ENCODE peak calls at places on chromosomes 11 and 22, in six cellular contexts. C is H1, B is stomach, G is K562, N is A549, O is upper lobe of left lung. M is an unnamed sample. For H3K4me1, the result is how much of the 10 kb centered on the place peaks cover.

GRCh38 chr22:48843640-48844039 is 984.0 kb downstream of the BRD1 start:
- DNase-seq in C (peak), B (no peak), G (no peak), N (no peak), O (no peak), M (no peak)

GRCh38 chr11:108253176-108253575 is 30.3 kb downstream of the ATM start:
- DNase-seq in C (no peak), B (no peak), G (no peak), N (no peak), O (no peak), M (no peak)

GRCh38 chr11:116791002-116791812 is 472 bp downstream of the APOA5 start:
- DNase-seq in C (peak), B (peak), G (peak), N (peak), O (peak), M (peak)

GRCh38 chr11:130049260-130049659 is 20.4 kb upstream of the APLP2 start:
- DNase-seq in C (no peak), B (no peak), G (no peak), N (no peak), O (no peak), M (no peak)

GRCh38 chr11:108286369-108286768 is 63.5 kb downstream of the ATM start:
- DNase-seq in C (no peak), B (no peak), G (peak), N (no peak), O (no peak), M (no peak)

GRCh38 chr22:19292262-19293230 is 1.0 kb upstream of the CLTCL1 start:
- DNase-seq in C (no peak), B (no peak), G (peak), N (no peak), O (peak), M (peak)

GRCh38 chr11:7577226-7577882 is 63.6 kb downstream of the PPFIBP2 start:
- DNase-seq in C (no peak), B (peak), G (no peak), N (no peak), O (peak), M (peak)

GRCh38 chr11:30285416-30286121 is 37.3 kb upstream of the ARL14EP start:
- DNase-seq in C (no peak), B (no peak), G (no peak), N (no peak), O (no peak), M (no peak)

GRCh38 chr11:1731451-1732059 is 18.8 kb downstream of the IFITM10 start:
- DNase-seq in C (no peak), B (no peak), G (no peak), N (no peak), O (no peak), M (no peak)

GRCh38 chr22:49628351-49629023 is 199.2 kb downstream of the BRD1 start:
- DNase-seq in C (no peak), B (no peak), G (no peak), N (no peak), O (no peak), M (no peak)

GRCh38 chr11:76048763-76049162 is 157.5 kb downstream of the WNT11 start:
- DNase-seq in C (no peak), B (no peak), G (no peak), N (no peak), O (no peak), M (no peak)

GRCh38 chr11:45178890-45179663 is 32.6 kb downstream of the PRDM11 start:
- DNase-seq in C (no peak), B (no peak), G (no peak), N (no peak), O (no peak), M (no peak)

GRCh38 chr11:85951049-85951405 is 95.8 kb downstream of the CCDC83 start:
- DNase-seq in C (no peak), B (no peak), G (no peak), N (no peak), O (no peak), M (no peak)

GRCh38 chr22:49638788-49639187 is 188.9 kb downstream of the BRD1 start:
- DNase-seq in C (no peak), B (no peak), G (no peak), N (no peak), O (no peak), M (no peak)

GRCh38 chr11:95849087-95849825 is 59.0 kb downstream of the CEP57 start:
- DNase-seq in C (peak), B (peak), G (peak), N (peak), O (peak), M (peak)

GRCh38 chr11:128210148-128210940 is 377.0 kb downstream of the ETS1 start:
- DNase-seq in C (no peak), B (no peak), G (no peak), N (peak), O (peak), M (peak)

GRCh38 chr11:17528906-17529813 is 15.1 kb downstream of the USH1C start:
- DNase-seq in C (no peak), B (no peak), G (no peak), N (no peak), O (no peak), M (no peak)

GRCh38 chr22:47055461-47055860 is 293.0 kb downstream of the TBC1D22A start:
- DNase-seq in C (no peak), B (no peak), G (no peak), N (no peak), O (no peak), M (no peak)

GRCh38 chr11:99632969-99633368 is 612.2 kb downstream of the CNTN5 start:
- DNase-seq in C (no peak), B (no peak), G (no peak), N (no peak), O (no peak), M (no peak)

GRCh38 chr11:86938900-86939880 is 16.0 kb downstream of the FZD4 start:
- DNase-seq in C (no peak), B (no peak), G (peak), N (peak), O (no peak), M (no peak)

GRCh38 chr22:35219012-35219411 is 38.3 kb upstream of the HMGXB4 start:
- DNase-seq in C (no peak), B (no peak), G (peak), N (peak), O (no peak), M (no peak)

GRCh38 chr11:86069408-86070086 is 663 bp upstream of the PICALM start:
- DNase-seq in C (no peak), B (no peak), G (peak), N (peak), O (peak), M (peak)

GRCh38 chr11:47850337-47850736 is 2.2 kb upstream of the NUP160 start:
- DNase-seq in C (no peak), B (no peak), G (no peak), N (no peak), O (no peak), M (no peak)

GRCh38 chr11:31865606-31866300 is 54.6 kb upstream of the PAX6 start:
- DNase-seq in C (peak), B (no peak), G (no peak), N (no peak), O (no peak), M (no peak)

GRCh38 chr11:18594999-18595749 is 4.4 kb upstream of the MISFA start:
- DNase-seq in C (no peak), B (no peak), G (no peak), N (no peak), O (no peak), M (no peak)

GRCh38 chr11:47342854-47343253 is 9.6 kb downstream of the MYBPC3 start:
- DNase-seq in C (no peak), B (no peak), G (no peak), N (no peak), O (no peak), M (no peak)

GRCh38 chr22:43795320-43795719 is 16.8 kb downstream of the EFCAB6 start:
- DNase-seq in C (no peak), B (no peak), G (no peak), N (no peak), O (no peak), M (no peak)

GRCh38 chr11:34327804-34328631 is 29.8 kb downstream of the ABTB2 start:
- DNase-seq in C (no peak), B (no peak), G (no peak), N (no peak), O (no peak), M (no peak)

GRCh38 chr11:12890476-12890875 is 118.6 kb upstream of the RASSF10 start:
- DNase-seq in C (no peak), B (no peak), G (no peak), N (no peak), O (no peak), M (no peak)

GRCh38 chr11:113603277-113604059 is 102.6 kb downstream of the TMPRSS5 start:
- DNase-seq in C (no peak), B (no peak), G (no peak), N (no peak), O (no peak), M (no peak)

GRCh38 chr11:11519184-11519583 is 102.6 kb downstream of the GALNT18 start:
- DNase-seq in C (no peak), B (no peak), G (peak), N (no peak), O (no peak), M (no peak)

GRCh38 chr11:63362196-63362829 is 7.3 kb upstream of the SLC22A9 start:
- DNase-seq in C (no peak), B (no peak), G (no peak), N (no peak), O (no peak), M (no peak)

DNA sequence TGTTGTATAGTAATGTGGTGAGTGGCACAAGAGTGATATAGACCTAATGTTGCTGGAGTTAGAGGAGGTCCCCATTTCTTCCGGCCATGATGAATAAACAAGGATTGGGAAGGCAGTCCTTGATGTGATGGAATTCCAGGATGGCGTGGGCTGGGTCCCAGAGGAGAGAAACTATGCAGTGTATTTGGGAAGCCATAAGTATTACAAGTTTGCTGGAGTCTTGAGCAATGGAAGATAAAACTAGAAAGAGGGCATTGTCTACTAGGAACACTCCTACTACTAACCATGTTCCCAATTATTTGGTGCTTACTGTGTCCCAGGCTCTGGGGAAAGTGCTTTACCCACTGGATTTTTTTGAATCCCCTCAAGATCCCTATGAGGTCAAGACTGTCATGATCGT is 20.0 kb downstream of the LDLRAD3 start:
- DNase-seq in C (no peak), B (no peak), G (no peak), N (no peak), O (no peak), M (no peak)
- H3K4me1 ChIP-seq in C (under half), B (under half), G (under half), N (under half), O (under half), M (under half)

DNA sequence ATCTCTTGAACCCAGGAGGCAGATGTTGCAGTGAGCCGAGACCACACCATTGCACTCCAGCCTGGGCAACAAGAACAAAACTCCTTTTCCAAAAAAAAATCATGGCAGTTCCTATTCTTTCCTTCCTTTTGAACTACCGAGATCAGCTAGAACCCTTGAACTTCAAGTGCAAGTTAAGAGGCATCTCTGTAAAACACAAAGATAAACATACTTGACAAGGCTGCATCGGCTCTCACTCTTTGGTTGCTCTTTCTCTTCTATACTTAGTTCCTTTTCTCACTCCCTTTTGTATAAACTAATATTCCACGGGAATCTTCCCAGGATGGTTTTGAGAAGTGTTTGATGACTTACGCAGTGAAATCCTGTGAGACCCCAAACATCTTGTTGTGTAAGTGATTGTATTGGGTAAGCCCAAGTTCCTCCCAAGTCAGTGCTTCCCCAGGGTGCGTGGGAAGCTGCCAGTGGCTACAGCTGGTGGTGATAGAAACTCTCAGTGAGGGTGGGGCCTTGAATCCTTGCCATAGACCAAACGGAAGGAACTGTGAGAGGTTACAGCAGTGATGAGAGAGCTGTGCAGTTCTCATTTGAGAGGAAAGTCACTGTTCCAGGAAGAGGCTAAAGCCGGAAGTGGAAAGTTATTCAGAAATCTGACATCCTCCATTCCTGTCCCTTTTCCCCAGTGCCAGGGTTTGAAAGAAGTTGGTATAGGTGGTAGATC is 24.1 kb upstream of the CDC42EP2 start:
- DNase-seq in C (no peak), B (peak), G (peak), N (no peak), O (peak), M (peak)
- TF ChIP-seq EP300 in C (no peak), B (peak), G (no peak), N (no peak), O (peak), M (no peak)

DNA sequence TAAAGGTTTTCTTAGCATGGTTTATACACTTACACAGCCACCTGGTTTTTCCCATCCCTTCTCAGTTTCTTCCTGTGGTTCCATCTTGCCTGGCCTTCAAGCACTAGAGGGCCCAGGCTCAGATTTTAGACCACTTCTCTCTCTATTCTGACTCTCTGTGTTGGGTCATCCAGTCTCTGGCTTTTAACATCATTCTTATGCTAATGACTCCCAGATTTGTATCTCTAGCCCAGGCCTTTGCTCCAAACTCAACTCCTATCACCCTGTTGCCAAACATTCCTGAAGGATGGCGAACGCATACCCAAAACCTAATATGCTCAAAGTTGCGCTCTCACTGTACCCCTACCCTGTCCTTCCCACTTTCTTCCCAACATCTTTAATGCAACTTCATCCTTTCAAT is 135.1 kb downstream of the SPATA19 start:
- DNase-seq in C (peak), B (no peak), G (no peak), N (no peak), O (no peak), M (no peak)
- TF ChIP-seq POLR2A in C (no peak), B (no peak), G (no peak), N (no peak), O (no peak), M (no peak)

GRCh38 chr11:69450064-69450856 is 31.2 kb upstream of the LINC01488 start:
- DNase-seq in C (no peak), B (no peak), G (no peak), N (no peak), O (no peak), M (no peak)

GRCh38 chr11:69447786-69448185 is 33.7 kb upstream of the LINC01488 start:
- DNase-seq in C (no peak), B (peak), G (no peak), N (no peak), O (peak), M (no peak)

GRCh38 chr11:69450857-69451220 is 30.6 kb upstream of the LINC01488 start:
- DNase-seq in C (no peak), B (no peak), G (no peak), N (no peak), O (no peak), M (no peak)

GRCh38 chr11:69448471-69449284 is 32.8 kb upstream of the LINC01488 start:
- DNase-seq in C (no peak), B (no peak), G (peak), N (no peak), O (no peak), M (no peak)

DNA sequence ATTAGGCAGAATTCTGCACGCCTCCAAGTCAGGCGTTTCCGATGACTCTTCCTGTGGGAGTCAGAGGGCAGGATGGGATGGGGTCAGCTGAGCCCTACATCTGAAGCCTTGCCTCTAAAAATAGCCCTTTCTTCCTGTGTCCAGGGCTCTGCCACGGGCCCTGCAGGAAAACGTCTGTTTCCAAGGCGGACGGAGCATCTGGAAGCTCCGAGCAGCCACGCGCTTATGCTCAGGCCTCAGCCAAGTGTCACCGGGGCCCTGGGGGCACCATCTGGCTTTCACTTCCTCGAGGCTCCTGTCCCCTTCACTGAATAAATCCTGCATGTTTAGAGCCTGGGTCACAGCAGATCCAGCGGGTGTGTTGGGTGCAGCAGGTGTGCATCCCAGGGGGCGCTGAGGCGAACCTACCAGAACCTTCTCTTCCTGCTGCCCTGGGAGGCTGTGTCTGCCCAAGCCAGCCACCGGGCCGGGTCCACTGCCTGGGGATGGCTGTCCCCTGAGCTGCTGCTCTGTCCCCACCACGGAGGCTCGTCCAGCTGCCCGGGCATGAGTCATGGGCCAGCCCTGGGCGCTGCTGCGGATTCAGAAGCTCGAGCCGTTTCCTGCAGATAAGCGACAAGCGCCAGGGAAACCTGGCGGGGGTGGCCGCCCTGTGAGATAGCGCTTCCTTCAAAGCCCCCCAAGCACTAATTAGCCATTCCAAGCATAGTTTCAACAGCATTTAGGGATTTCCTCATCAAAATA is 32.0 kb upstream of the LINC01488 start:
- DNase-seq in C (no peak), B (peak), G (peak), N (no peak), O (peak), M (no peak)
- H3K4me1 ChIP-seq in C (under half), B (under half), G (under half), N (under half), O (under half), M (under half)

DNA sequence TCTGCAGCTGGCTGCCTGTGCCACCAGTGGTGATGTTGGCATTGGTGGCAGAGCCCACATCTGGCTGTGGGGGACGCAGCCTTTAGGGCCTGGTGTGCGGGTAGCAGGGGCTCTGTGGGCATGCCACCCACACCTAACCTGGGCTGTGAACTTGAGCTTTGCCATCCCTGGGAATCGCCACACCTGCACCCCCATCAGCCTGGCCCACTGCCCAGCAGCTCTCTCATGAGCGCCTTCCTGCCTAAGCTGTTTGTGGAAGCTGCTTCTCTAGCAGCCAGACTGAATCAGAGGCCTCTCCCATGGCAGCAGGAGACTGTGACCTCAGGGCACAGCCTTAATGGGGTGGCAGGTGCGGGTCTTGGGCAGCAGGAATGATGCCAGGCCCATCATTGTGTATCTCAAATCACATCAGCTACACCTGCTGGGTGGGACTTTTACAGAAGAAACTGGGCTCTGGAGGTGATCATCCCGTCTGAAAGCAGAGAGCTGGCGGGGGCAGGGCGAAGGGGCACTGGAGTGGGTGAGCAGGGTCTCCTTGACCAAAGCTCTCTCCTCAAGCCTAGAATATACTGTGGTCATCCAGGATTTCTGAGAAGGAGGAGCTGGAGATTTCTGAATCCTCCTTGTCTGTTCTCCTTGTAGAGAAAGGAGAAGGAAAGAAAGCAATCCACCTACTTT is 17.8 kb upstream of the CARS1 start:
- DNase-seq in C (no peak), B (no peak), G (no peak), N (no peak), O (no peak), M (peak)
- TF ChIP-seq EP300 in C (no peak), B (no peak), G (no peak), N (no peak), O (no peak), M (no peak)

M was measured in transverse colon.